ENCODE peak calls at places on chromosome 13, in four cellular contexts. C is MG63, A is Calu3, I is hippocampal formation. U is an unnamed sample.

GRCh38 chr13:94712812-94713555 is 639 bp upstream of the SOX21 start:
- DNase-seq in I (peak), C (peak), A (peak), U (peak)

GRCh38 chr13:43815204-43815603 is 28.4 kb upstream of the ENOX1 start:
- DNase-seq in A (no peak), I (no peak), C (peak), U (no peak)

GRCh38 chr13:37640499-37640898 is 41.9 kb upstream of the POSTN start:
- DNase-seq in I (no peak), A (peak), C (peak), U (no peak)

GRCh38 chr13:20270163-20270865 is 38.2 kb upstream of the GJB6 start:
- DNase-seq in C (no peak), I (no peak), A (no peak), U (no peak)

GRCh38 chr13:44336934-44337333 is 36.7 kb upstream of the SERP2 start:
- DNase-seq in C (no peak), A (no peak), I (no peak), U (no peak)

GRCh38 chr13:41001695-41002094 is 17.4 kb downstream of the ELF1 start:
- DNase-seq in I (no peak), A (no peak), C (no peak), U (no peak)

GRCh38 chr13:92821324-92821723 is 405.3 kb upstream of the GPC6 start:
- DNase-seq in I (no peak), C (no peak), A (no peak), U (no peak)

GRCh38 chr13:113907637-113908617 is 44.1 kb upstream of the GAS6 start:
- DNase-seq in I (no peak), A (no peak), C (peak), U (no peak)

GRCh38 chr13:23960566-23961156 is 63.4 kb upstream of the C1QTNF9B start:
- DNase-seq in I (no peak), C (no peak), A (peak), U (no peak)

GRCh38 chr13:40109324-40109958 is 454.0 kb downstream of the COG6 start:
- DNase-seq in C (peak), A (peak), I (no peak), U (no peak)

GRCh38 chr13:110233181-110233641 is 73.7 kb downstream of the COL4A1 start:
- DNase-seq in I (no peak), A (no peak), C (peak), U (no peak)

GRCh38 chr13:95800455-95800854 is 123.5 kb downstream of the DNAJC3 start:
- DNase-seq in A (no peak), C (no peak), I (no peak), U (no peak)

GRCh38 chr13:75411924-75412537 is 69.9 kb downstream of the TBC1D4 start:
- DNase-seq in I (no peak), C (no peak), A (no peak), U (no peak)

GRCh38 chr13:33236021-33236420 is 49.5 kb downstream of the STARD13 start:
- DNase-seq in C (peak), A (no peak), I (no peak), U (no peak)

U was measured in GM13977.